ENCODE peak calls at places on chromosomes 5 and 9, in five cellular contexts. One of them, this sample, is unnamed.

GRCh38 chr5:169106906-169107305 is 194.0 kb downstream of the SLIT3 start:
- DNase-seq in breast epithelium: no peak
- DNase-seq in H7: no peak
- DNase-seq in aorta: no peak
- DNase-seq in left ventricle myocardium inferior: no peak
- DNase-seq in this sample: no peak

GRCh38 chr5:107469485-107469884 is 201.3 kb downstream of the EFNA5 start:
- DNase-seq in breast epithelium: no peak
- DNase-seq in H7: no peak
- DNase-seq in aorta: no peak
- DNase-seq in left ventricle myocardium inferior: no peak
- DNase-seq in this sample: no peak

GRCh38 chr9:129022037-129022436 is 6.1 kb downstream of the SH3GLB2 start:
- DNase-seq in breast epithelium: no peak
- DNase-seq in H7: no peak
- DNase-seq in aorta: no peak
- DNase-seq in left ventricle myocardium inferior: no peak
- DNase-seq in this sample: no peak

GRCh38 chr5:178312900-178313299 is 80.3 kb upstream of the PHYKPL start:
- DNase-seq in breast epithelium: no peak
- DNase-seq in H7: no peak
- DNase-seq in aorta: peak; percentile 60
- DNase-seq in left ventricle myocardium inferior: no peak
- DNase-seq in this sample: no peak

GRCh38 chr5:143355710-143356109 is 47.8 kb downstream of the NR3C1 start:
- DNase-seq in breast epithelium: peak; percentile 56
- DNase-seq in H7: no peak
- DNase-seq in aorta: no peak
- DNase-seq in left ventricle myocardium inferior: peak; percentile 33
- DNase-seq in this sample: no peak

GRCh38 chr9:80522465-80522864 is 950.7 kb downstream of the TLE4 start:
- DNase-seq in breast epithelium: no peak
- DNase-seq in H7: no peak
- DNase-seq in aorta: no peak
- DNase-seq in left ventricle myocardium inferior: no peak
- DNase-seq in this sample: no peak

GRCh38 chr5:158911693-158912363 is 187.9 kb downstream of the EBF1 start:
- DNase-seq in breast epithelium: no peak
- DNase-seq in H7: no peak
- DNase-seq in aorta: no peak
- DNase-seq in left ventricle myocardium inferior: no peak
- DNase-seq in this sample: no peak

GRCh38 chr9:121321039-121321503 is 49.0 kb downstream of the STOM start:
- DNase-seq in breast epithelium: no peak
- DNase-seq in H7: no peak
- DNase-seq in aorta: no peak
- DNase-seq in left ventricle myocardium inferior: no peak
- DNase-seq in this sample: no peak

GRCh38 chr9:77013932-77014596 is 5.4 kb upstream of the FOXB2 start:
- DNase-seq in breast epithelium: no peak
- DNase-seq in H7: peak; percentile 79
- DNase-seq in aorta: no peak
- DNase-seq in left ventricle myocardium inferior: no peak
- DNase-seq in this sample: no peak

GRCh38 chr9:125748511-125749099 is 1.4 kb downstream of the PBX3 start:
- DNase-seq in breast epithelium: no peak
- DNase-seq in H7: peak; percentile 59
- DNase-seq in aorta: no peak
- DNase-seq in left ventricle myocardium inferior: no peak
- DNase-seq in this sample: no peak

GRCh38 chr5:148730272-148730954 is 76.1 kb upstream of the HTR4 start:
- DNase-seq in breast epithelium: no peak
- DNase-seq in H7: no peak
- DNase-seq in aorta: no peak
- DNase-seq in left ventricle myocardium inferior: no peak
- DNase-seq in this sample: no peak

GRCh38 chr9:19116391-19116790 is 10.9 kb downstream of the PLIN2 start:
- DNase-seq in breast epithelium: no peak
- DNase-seq in H7: no peak
- DNase-seq in aorta: no peak
- DNase-seq in left ventricle myocardium inferior: peak; percentile 60
- DNase-seq in this sample: no peak
- H3K36me3 ChIP-seq in breast epithelium: peaks cover 4% of the 10 kb centered on the region
- H3K36me3 ChIP-seq in H7: peaks cover 39% of the 10 kb centered on the region
- H3K36me3 ChIP-seq in aorta: peaks cover 11% of the 10 kb centered on the region
- H3K36me3 ChIP-seq in left ventricle myocardium inferior: peaks cover 78% of the 10 kb centered on the region
- H3K36me3 ChIP-seq in this sample: peaks cover 41% of the 10 kb centered on the region

GRCh38 chr5:124740991-124741583 is 5.4 kb downstream of the ZNF608 start:
- DNase-seq in breast epithelium: no peak
- DNase-seq in H7: no peak
- DNase-seq in aorta: no peak
- DNase-seq in left ventricle myocardium inferior: no peak
- DNase-seq in this sample: no peak

GRCh38 chr5:124742983-124743533 is 3.4 kb downstream of the ZNF608 start:
- DNase-seq in breast epithelium: peak; percentile 75
- DNase-seq in H7: no peak
- DNase-seq in aorta: no peak
- DNase-seq in left ventricle myocardium inferior: no peak
- DNase-seq in this sample: no peak

GRCh38 chr5:124741711-124742496 is 4.5 kb downstream of the ZNF608 start:
- DNase-seq in breast epithelium: no peak
- DNase-seq in H7: peak; percentile 37
- DNase-seq in aorta: no peak
- DNase-seq in left ventricle myocardium inferior: no peak
- DNase-seq in this sample: no peak

GRCh38 chr5:124743534-124744169 is 2.8 kb downstream of the ZNF608 start:
- DNase-seq in breast epithelium: no peak
- DNase-seq in H7: no peak
- DNase-seq in aorta: no peak
- DNase-seq in left ventricle myocardium inferior: no peak
- DNase-seq in this sample: no peak

DNA sequence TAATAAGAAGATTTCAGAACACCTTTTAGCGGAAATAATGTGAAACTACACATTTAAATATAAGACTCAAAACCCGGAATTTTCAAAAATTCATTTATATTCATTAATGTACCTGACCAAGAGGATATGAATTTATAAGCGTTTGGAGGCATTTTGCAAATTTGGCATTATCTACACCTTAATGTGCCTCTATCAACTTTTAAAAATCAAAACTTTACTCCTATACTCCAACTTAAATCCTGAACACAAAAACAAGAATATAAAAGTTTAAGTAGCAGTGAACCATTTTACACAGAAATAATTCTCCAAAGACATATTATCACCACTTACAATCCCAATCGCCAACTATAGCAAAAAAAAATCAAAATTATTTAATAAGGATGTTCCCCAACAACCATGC is 3.9 kb downstream of the ZNF608 start:
- DNase-seq in breast epithelium: no peak
- DNase-seq in H7: no peak
- DNase-seq in aorta: no peak
- DNase-seq in left ventricle myocardium inferior: no peak
- DNase-seq in this sample: no peak
- H3K4me3 ChIP-seq in breast epithelium: peak overlapping the region; percentile 77
- H3K4me3 ChIP-seq in H7: peak overlapping the region; percentile 14
- H3K4me3 ChIP-seq in aorta: no peak overlapping the region
- H3K4me3 ChIP-seq in left ventricle myocardium inferior: peak overlapping the region; percentile 79
- H3K4me3 ChIP-seq in this sample: peak overlapping the region; percentile 78

GRCh38 chr5:16679198-16679597 is 62.4 kb upstream of the RETREG1 start:
- DNase-seq in breast epithelium: no peak
- DNase-seq in H7: no peak
- DNase-seq in aorta: no peak
- DNase-seq in left ventricle myocardium inferior: no peak
- DNase-seq in this sample: no peak
- H3K36me3 ChIP-seq in breast epithelium: no peaks in the 10 kb centered on the region
- H3K36me3 ChIP-seq in H7: peaks cover 56% of the 10 kb centered on the region
- H3K36me3 ChIP-seq in aorta: peaks cover 1% of the 10 kb centered on the region
- H3K36me3 ChIP-seq in left ventricle myocardium inferior: peaks cover 66% of the 10 kb centered on the region
- H3K36me3 ChIP-seq in this sample: peaks cover 98% of the 10 kb centered on the region

GRCh38 chr9:110156902-110157301 is 51.1 kb downstream of the C9orf152 start:
- DNase-seq in breast epithelium: no peak
- DNase-seq in H7: no peak
- DNase-seq in aorta: no peak
- DNase-seq in left ventricle myocardium inferior: no peak
- DNase-seq in this sample: no peak
- H3K4me3 ChIP-seq in breast epithelium: no peak overlapping the region
- H3K4me3 ChIP-seq in H7: no peak overlapping the region
- H3K4me3 ChIP-seq in aorta: no peak overlapping the region
- H3K4me3 ChIP-seq in left ventricle myocardium inferior: no peak overlapping the region
- H3K4me3 ChIP-seq in this sample: no peak overlapping the region

GRCh38 chr5:176497852-176498251 is 39.4 kb downstream of the RNF44 start:
- DNase-seq in breast epithelium: no peak
- DNase-seq in H7: no peak
- DNase-seq in aorta: no peak
- DNase-seq in left ventricle myocardium inferior: no peak
- DNase-seq in this sample: no peak
- H3K36me3 ChIP-seq in breast epithelium: peaks cover 19% of the 10 kb centered on the region
- H3K36me3 ChIP-seq in H7: peaks cover 38% of the 10 kb centered on the region
- H3K36me3 ChIP-seq in aorta: peaks cover 15% of the 10 kb centered on the region
- H3K36me3 ChIP-seq in left ventricle myocardium inferior: peaks cover 100% of the 10 kb centered on the region
- H3K36me3 ChIP-seq in this sample: peaks cover 100% of the 10 kb centered on the region

GRCh38 chr9:18936094-18936871 is 96.7 kb downstream of the SAXO1 start:
- DNase-seq in breast epithelium: no peak
- DNase-seq in H7: no peak
- DNase-seq in aorta: no peak
- DNase-seq in left ventricle myocardium inferior: no peak
- DNase-seq in this sample: no peak

GRCh38 chr9:18942801-18943200 is 90.2 kb downstream of the SAXO1 start:
- DNase-seq in breast epithelium: no peak
- DNase-seq in H7: no peak
- DNase-seq in aorta: no peak
- DNase-seq in left ventricle myocardium inferior: no peak
- DNase-seq in this sample: no peak

GRCh38 chr9:18939943-18940342 is 93.1 kb downstream of the SAXO1 start:
- DNase-seq in breast epithelium: no peak
- DNase-seq in H7: no peak
- DNase-seq in aorta: no peak
- DNase-seq in left ventricle myocardium inferior: no peak
- DNase-seq in this sample: no peak

GRCh38 chr9:18935521-18935920 is 97.5 kb downstream of the SAXO1 start:
- DNase-seq in breast epithelium: no peak
- DNase-seq in H7: no peak
- DNase-seq in aorta: no peak
- DNase-seq in left ventricle myocardium inferior: no peak
- DNase-seq in this sample: no peak

GRCh38 chr9:18941060-18941746 is 91.8 kb downstream of the SAXO1 start:
- DNase-seq in breast epithelium: no peak
- DNase-seq in H7: no peak
- DNase-seq in aorta: no peak
- DNase-seq in left ventricle myocardium inferior: no peak
- DNase-seq in this sample: no peak
- H3K4me3 ChIP-seq in breast epithelium: no peak overlapping the region
- H3K4me3 ChIP-seq in H7: no peak overlapping the region
- H3K4me3 ChIP-seq in aorta: no peak overlapping the region
- H3K4me3 ChIP-seq in left ventricle myocardium inferior: no peak overlapping the region
- H3K4me3 ChIP-seq in this sample: no peak overlapping the region